ENCODE peak calls at places on chromosomes 3 and 15, in four cellular contexts. I is neural progenitor cell, B is H9, P is left lung. D is an unnamed sample.

GRCh38 chr3:33277193-33277882 is at the start of gene FBXL2:
- DNase-seq in I (peak; percentile 96), B (peak; percentile 96), P (peak; percentile 62), D (peak; percentile 94)

GRCh38 chr3:189685854-189686253 is 54.7 kb downstream of the TP63 start:
- DNase-seq in B (no peak), I (no peak), P (no peak), D (no peak)

GRCh38 chr3:159911011-159911663 is 77.5 kb upstream of the IL12A start:
- DNase-seq in I (no peak), P (no peak), B (no peak), D (no peak)

GRCh38 chr3:58630081-58630709 is 36.4 kb downstream of the FAM3D start:
- DNase-seq in I (peak; percentile 86), B (peak; percentile 78), P (peak; percentile 51), D (peak; percentile 88)

GRCh38 chr3:34676431-34676830 is 878.0 kb downstream of the PDCD6IP start:
- DNase-seq in B (no peak), P (no peak), I (no peak), D (no peak)

GRCh38 chr3:188298585-188298984 is 144.6 kb downstream of the LPP start:
- DNase-seq in B (no peak), I (peak; percentile 74), P (no peak), D (no peak)

GRCh38 chr15:40875996-40876740 is 2.1 kb upstream of the RHOV start:
- DNase-seq in I (no peak), B (no peak), P (no peak), D (no peak)

GRCh38 chr15:33476076-33476475 is 165.3 kb downstream of the RYR3 start:
- DNase-seq in I (no peak), B (no peak), P (no peak), D (no peak)

GRCh38 chr3:190739726-190740230 is 122.7 kb downstream of the GMNC start:
- DNase-seq in P (no peak), I (no peak), B (no peak), D (no peak)

GRCh38 chr3:182738583-182739514 is 54.5 kb upstream of the ATP11B start:
- DNase-seq in P (no peak), I (no peak), B (no peak), D (no peak)

GRCh38 chr3:119184083-119184482 is 10.7 kb downstream of the UPK1B start:
- DNase-seq in I (no peak), B (no peak), P (no peak), D (no peak)

GRCh38 chr15:56249080-56249479 is 5.4 kb upstream of the RFX7 start:
- DNase-seq in I (peak; percentile 76), B (peak; percentile 49), P (no peak), D (no peak)

GRCh38 chr15:52427804-52428203 is 100.9 kb downstream of the MYO5A start:
- DNase-seq in P (no peak), I (peak; percentile 53), B (no peak), D (no peak)

GRCh38 chr3:102069211-102069662 is 219.9 kb downstream of the NFKBIZ start:
- DNase-seq in I (no peak), B (no peak), P (no peak), D (no peak)

GRCh38 chr3:31934018-31934417 is 47.0 kb downstream of the OSBPL10 start:
- DNase-seq in P (no peak), I (no peak), B (no peak), D (no peak)

GRCh38 chr3:16370872-16371740 is 106.1 kb downstream of the OXNAD1 start:
- DNase-seq in B (no peak), I (no peak), P (no peak), D (no peak)

GRCh38 chr3:31277582-31277981 is 255.1 kb upstream of the STT3B start:
- DNase-seq in I (no peak), P (no peak), B (no peak), D (no peak)

GRCh38 chr3:105970283-105970682 is 101.5 kb upstream of the CBLB start:
- DNase-seq in I (no peak), P (peak; percentile 63), B (no peak), D (peak; percentile 11)

GRCh38 chr15:57559875-57560274 is 31.8 kb upstream of the MYZAP start:
- DNase-seq in P (peak; percentile 60), B (peak; percentile 77), I (peak; percentile 70), D (peak; percentile 87)

GRCh38 chr3:74303711-74304110 is 310.7 kb downstream of the CNTN3 start:
- DNase-seq in B (no peak), I (no peak), P (no peak), D (no peak)

GRCh38 chr15:44536298-44536961 is 517 bp upstream of the EIF3J start:
- DNase-seq in B (peak; percentile 96), P (peak; percentile 90), I (peak; percentile 95), D (peak; percentile 82)

GRCh38 chr3:109071349-109072142 is 46.4 kb downstream of the MORC1 start:
- DNase-seq in B (no peak), I (peak; percentile 6), P (no peak), D (no peak)

GRCh38 chr3:172675371-172676193 is 35.3 kb downstream of the NCEH1 start:
- DNase-seq in B (no peak), P (no peak), I (peak; percentile 59), D (no peak)

GRCh38 chr3:53616971-53617892 is 122.8 kb downstream of the CACNA1D start:
- DNase-seq in B (no peak), I (no peak), P (no peak), D (no peak)

D was measured in WTC11.